ENCODE peak calls at places on chromosomes 2 and 18, in ten cellular contexts. G, K, W, B, R, M, D, C, S and T are unnamed samples.

GRCh38 chr2:14752294-14752693 is 119.8 kb downstream of the LRATD1 start:
- DNase-seq in C (no peak), K (no peak), S (no peak), B (no peak), D (no peak), R (no peak), W (no peak), G (no peak), M (no peak), T (no peak)

GRCh38 chr2:586518-587370 is 90.5 kb downstream of the TMEM18 start:
- DNase-seq in D (no peak), B (no peak), K (no peak), M (no peak), S (no peak), W (no peak), G (no peak), C (no peak), R (no peak), T (no peak)

GRCh38 chr2:24124003-24124585 is 825 bp downstream of the FAM228B start:
- DNase-seq in G (no peak), S (peak), M (no peak), W (no peak), C (no peak), B (no peak), D (no peak), K (peak), R (peak), T (no peak)

GRCh38 chr2:88451647-88452150 is 794 bp downstream of the FOXI3 start:
- DNase-seq in M (peak), B (no peak), D (no peak), W (no peak), C (no peak), K (peak), R (no peak), G (no peak), S (no peak), T (no peak)

GRCh38 chr2:83014462-83014861 is 1444.6 kb downstream of the SUCLG1 start:
- DNase-seq in S (no peak), D (no peak), G (no peak), M (no peak), R (no peak), B (no peak), C (no peak), K (no peak), W (no peak), T (no peak)

GRCh38 chr2:136377423-136378382 is 259.8 kb upstream of the CXCR4 start:
- DNase-seq in R (no peak), K (no peak), W (no peak), C (no peak), S (no peak), D (no peak), B (no peak), G (no peak), M (no peak), T (no peak)

GRCh38 chr18:47163241-47163640 is 12.9 kb downstream of the IER3IP1 start:
- DNase-seq in R (peak), B (no peak), C (no peak), M (no peak), D (no peak), S (peak), G (no peak), W (no peak), K (peak), T (no peak)

GRCh38 chr2:181790716-181791649 is 100.5 kb upstream of the ITPRID2 start:
- DNase-seq in G (no peak), W (no peak), B (no peak), S (peak), K (peak), M (no peak), D (peak), C (peak), R (peak), T (peak)

GRCh38 chr2:199704358-199705238 is 146.4 kb downstream of the FTCDNL1 start:
- DNase-seq in D (peak), W (peak), G (no peak), K (peak), C (peak), S (no peak), R (peak), M (no peak), B (no peak), T (no peak)

GRCh38 chr2:120765911-120766757 is 30.5 kb downstream of the GLI2 start:
- DNase-seq in M (peak), K (no peak), G (peak), B (no peak), R (peak), S (peak), W (no peak), D (peak), C (no peak), T (no peak)

GRCh38 chr2:34004936-34005335 is 405.8 kb upstream of the FAM98A start:
- DNase-seq in D (no peak), W (peak), M (no peak), K (no peak), C (no peak), G (no peak), S (no peak), B (no peak), R (no peak), T (no peak)

GRCh38 chr2:5576015-5576414 is 116.2 kb upstream of the SOX11 start:
- DNase-seq in M (no peak), B (no peak), S (no peak), K (no peak), C (no peak), D (no peak), G (no peak), W (no peak), R (no peak), T (no peak)
- H3K27ac ChIP-seq in M (no peak), B (no peak), S (no peak), K (no peak), C (no peak), D (no peak), G (no peak), W (no peak), R (no peak), T (no peak)

GRCh38 chr2:28905533-28905932 is 11.1 kb downstream of the WDR43 start:
- DNase-seq in R (no peak), K (no peak), G (no peak), M (peak), C (no peak), D (no peak), S (no peak), B (no peak), W (no peak), T (no peak)
- H3K27ac ChIP-seq in R (no peak), K (no peak), G (no peak), M (no peak), C (no peak), D (no peak), S (no peak), B (no peak), W (no peak), T (peak)

GRCh38 chr2:240564191-240564570 is 4.0 kb downstream of the DUSP28 start:
- DNase-seq in R (no peak), K (no peak), D (no peak), G (no peak), W (no peak), M (no peak), S (no peak), B (no peak), C (no peak), T (no peak)

GRCh38 chr2:240559271-240559670 is 886 bp upstream of the DUSP28 start:
- DNase-seq in K (no peak), W (no peak), C (no peak), D (no peak), G (no peak), R (no peak), B (no peak), M (no peak), S (no peak), T (no peak)

GRCh38 chr2:240560084-240560479 is at the start of gene DUSP28:
- DNase-seq in W (peak), M (peak), D (peak), B (peak), C (peak), S (peak), G (peak), K (peak), R (peak), T (no peak)

GRCh38 chr2:240560480-240561324 is 545 bp downstream of the DUSP28 start:
- DNase-seq in M (peak), R (peak), K (peak), C (peak), B (peak), W (peak), G (peak), S (peak), D (peak), T (peak)

DNA sequence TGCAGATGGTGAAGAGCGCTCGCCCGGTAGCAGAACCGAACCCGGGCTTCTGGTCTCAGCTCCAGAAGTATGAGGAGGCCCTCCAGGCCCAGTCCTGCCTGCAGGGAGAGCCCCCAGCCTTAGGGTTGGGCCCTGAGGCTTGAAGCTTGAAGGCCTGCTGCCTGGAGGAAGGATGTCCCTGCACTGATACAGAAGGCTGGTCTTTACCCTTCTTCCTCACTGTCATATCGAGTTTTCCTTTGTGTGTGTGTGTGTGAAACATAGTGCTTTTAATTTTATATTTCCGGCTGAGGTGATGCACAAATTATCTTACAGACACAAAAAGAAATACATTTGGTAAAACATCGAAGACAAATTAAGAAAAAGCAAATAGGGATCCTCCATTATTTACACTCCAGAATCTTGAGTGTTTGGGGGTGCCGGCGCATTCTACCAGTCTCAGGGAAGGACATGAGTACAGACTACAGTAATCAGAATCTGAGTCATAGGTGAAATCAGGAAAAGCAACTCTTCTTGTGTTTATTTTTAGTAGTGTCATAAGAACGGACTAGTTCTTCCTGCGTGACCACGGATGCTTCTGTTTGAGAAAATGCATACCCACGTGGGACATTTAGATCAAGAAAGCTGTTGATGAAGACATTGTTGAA is 1.3 kb downstream of the DUSP28 start:
- DNase-seq in W (no peak), R (peak), S (peak), K (peak), C (no peak), M (no peak), D (peak), G (no peak), B (no peak), T (peak)
- H3K27ac ChIP-seq in W (peak), R (peak), S (peak), K (peak), C (peak), M (peak), D (peak), G (no peak), B (peak), T (peak)

DNA sequence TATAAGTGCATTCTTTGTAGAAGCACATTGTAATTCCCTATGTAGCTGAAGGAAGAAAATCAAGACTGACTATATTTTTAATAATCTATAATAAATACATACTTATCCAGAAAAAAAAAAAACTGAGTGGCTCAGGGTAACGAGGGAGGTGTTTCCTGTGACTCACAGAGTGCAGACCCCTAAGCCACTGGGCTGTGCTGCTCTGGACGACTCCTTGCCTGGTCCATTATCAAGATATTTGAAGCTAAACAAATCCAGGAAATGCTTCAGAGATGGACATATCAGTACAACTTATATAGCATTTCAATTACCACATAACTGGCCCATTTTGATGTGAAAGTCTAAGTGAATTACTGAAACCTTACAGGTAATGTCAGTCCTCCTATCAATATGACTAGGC is 80.6 kb downstream of the PIGN start:
- DNase-seq in S (no peak), R (peak), K (no peak), C (no peak), B (no peak), W (no peak), M (no peak), D (peak), G (no peak), T (no peak)
- H3K27ac ChIP-seq in S (no peak), R (no peak), K (no peak), C (no peak), B (no peak), W (no peak), M (no peak), D (peak), G (no peak), T (no peak)